ENCODE peak calls at places on chromosomes 13 and 19, in nine cellular contexts. P is pancreas, Z is upper lobe of right lung, X is hepatocyte, W is AG04450, O is Peyer's patch, D is fibroblast of lung, S is right lobe of liver, M is sigmoid colon. J is an unnamed sample.

GRCh38 chr19:30752201-30752600 is 380.0 kb downstream of the ZNF536 start:
- DNase-seq in S (no peak), Z (no peak), P (no peak), X (no peak), D (no peak), W (no peak), M (no peak), O (no peak), J (no peak)

GRCh38 chr19:55615553-55616394 is 8.6 kb downstream of the ZNF784 start:
- DNase-seq in D (no peak), M (no peak), Z (no peak), S (no peak), O (no peak), W (no peak), P (no peak), X (no peak), J (no peak)

GRCh38 chr19:12939292-12939606 is 840 bp downstream of the CALR start:
- DNase-seq in W (no peak), P (no peak), S (no peak), X (no peak), M (peak), D (peak), Z (no peak), O (peak), J (no peak)

GRCh38 chr13:76522083-76522755 is 364.0 kb downstream of the KCTD12 start:
- DNase-seq in D (peak), P (peak), O (no peak), Z (no peak), W (no peak), S (no peak), X (peak), M (no peak), J (peak)

GRCh38 chr13:59533561-59534337 is 630.0 kb downstream of the DIAPH3 start:
- DNase-seq in P (no peak), M (no peak), W (no peak), Z (no peak), O (no peak), X (no peak), S (no peak), D (no peak), J (peak)

GRCh38 chr13:29397265-29397664 is 198.2 kb downstream of the SLC7A1 start:
- DNase-seq in S (no peak), M (no peak), W (no peak), D (no peak), Z (no peak), O (no peak), P (no peak), X (no peak), J (no peak)

GRCh38 chr13:53200498-53201453 is 172.2 kb downstream of the OLFM4 start:
- DNase-seq in D (peak), P (peak), W (no peak), O (no peak), M (peak), S (peak), X (peak), Z (peak), J (no peak)

GRCh38 chr13:54124700-54125099 is 1096.1 kb downstream of the OLFM4 start:
- DNase-seq in D (no peak), S (no peak), X (no peak), M (no peak), Z (no peak), O (no peak), W (no peak), P (no peak), J (no peak)

GRCh38 chr13:99978781-99979452 is 2.7 kb upstream of the ZIC2 start:
- DNase-seq in X (peak), S (no peak), D (no peak), M (no peak), Z (no peak), W (no peak), O (no peak), P (no peak), J (no peak)

GRCh38 chr13:77533875-77534788 is 1.4 kb upstream of the SCEL start:
- DNase-seq in M (no peak), Z (no peak), P (no peak), O (no peak), S (no peak), X (no peak), W (no peak), D (no peak), J (no peak)

GRCh38 chr13:46484561-46484960 is 68.4 kb upstream of the LRCH1 start:
- DNase-seq in O (no peak), P (no peak), W (no peak), S (no peak), Z (no peak), D (peak), X (no peak), M (no peak), J (no peak)

GRCh38 chr13:75091707-75092106 is 390.3 kb downstream of the TBC1D4 start:
- DNase-seq in M (no peak), X (no peak), S (no peak), O (no peak), Z (no peak), W (no peak), P (no peak), D (no peak), J (no peak)
- H3K27ac ChIP-seq in M (no peak), X (no peak), S (no peak), O (no peak), Z (no peak), W (no peak), P (no peak), D (no peak), J (no peak)

DNA sequence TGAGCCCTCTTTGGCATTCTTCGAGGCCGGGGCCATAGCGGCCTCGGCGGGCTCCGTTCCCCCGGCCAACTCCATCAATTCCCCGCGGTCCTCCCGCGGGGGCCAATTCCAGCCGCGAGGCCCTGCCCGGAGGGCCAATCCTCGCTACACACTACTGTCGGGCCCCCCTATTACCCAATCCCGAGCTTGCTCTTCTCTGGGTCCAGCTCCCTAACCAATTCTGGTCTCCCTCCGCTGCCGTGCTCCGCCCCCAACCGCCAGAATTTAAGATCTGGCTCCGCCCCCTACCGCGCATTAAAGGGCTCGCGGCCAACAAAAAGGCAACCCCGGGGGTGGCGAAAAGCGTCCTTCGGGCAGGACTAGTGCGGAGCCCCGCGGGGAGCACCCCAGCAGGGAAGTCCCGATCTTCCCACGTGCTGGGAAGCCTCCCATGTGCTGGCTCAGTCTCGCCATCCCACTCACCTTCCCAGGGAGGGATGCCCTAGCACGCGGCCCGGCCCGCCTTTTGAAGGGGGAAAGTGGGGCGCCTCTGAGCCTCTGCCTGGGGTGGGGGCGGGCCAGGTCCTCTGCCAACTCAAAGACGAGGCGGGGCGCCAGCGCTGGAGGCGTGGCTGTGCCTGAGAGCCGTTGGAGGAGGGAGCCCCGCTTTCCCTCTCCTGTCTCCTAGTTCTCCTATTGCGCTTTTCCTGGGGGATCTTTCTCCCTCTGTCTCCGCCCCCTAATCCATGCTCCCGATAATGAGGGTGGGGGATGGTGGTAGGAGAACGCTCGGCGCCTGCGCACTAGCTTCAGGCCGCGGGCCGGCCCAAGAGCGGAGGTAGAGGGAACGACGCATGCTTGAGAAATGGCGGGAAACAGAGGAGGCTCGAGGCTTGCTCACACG is 3.5 kb downstream of the LIPE start:
- DNase-seq in X (peak), D (peak), P (peak), Z (peak), M (peak), W (peak), O (peak), S (peak), J (peak)
- H3K27ac ChIP-seq in X (peak), D (peak), P (peak), Z (peak), M (peak), W (peak), O (peak), S (peak), J (peak)

DNA sequence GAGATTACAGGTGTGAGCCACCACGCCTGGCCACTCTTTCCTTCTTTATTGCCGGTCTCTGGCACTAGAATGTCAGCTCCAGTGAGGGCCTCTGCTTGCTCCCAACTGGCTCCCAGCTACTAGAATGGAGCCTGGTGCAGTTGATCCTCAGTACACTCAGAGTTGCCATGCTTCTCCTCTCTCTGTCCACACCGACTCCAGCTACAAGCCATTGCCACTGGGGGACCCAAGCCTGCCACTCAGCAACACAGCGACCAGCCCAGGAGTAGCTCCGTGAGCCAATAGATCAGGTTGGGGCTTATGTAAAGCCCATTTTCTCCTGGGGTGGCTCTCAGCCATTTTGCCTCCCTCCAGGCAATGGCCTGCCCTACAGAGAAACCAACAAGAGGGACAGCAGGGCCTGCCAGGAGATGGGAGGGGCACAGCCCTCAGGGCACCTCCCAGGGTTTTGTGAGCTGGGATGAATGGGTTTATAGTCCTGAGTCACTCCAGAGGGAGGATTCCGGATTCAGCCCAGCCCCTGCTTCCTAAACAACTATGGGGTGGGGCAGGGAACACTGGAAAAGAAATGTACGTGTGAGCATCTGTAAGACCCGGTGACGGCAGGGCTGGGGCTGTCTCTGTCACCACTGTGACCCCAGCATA is 36.5 kb downstream of the OPA3 start:
- DNase-seq in Z (no peak), X (peak), S (no peak), O (no peak), D (peak), M (no peak), W (no peak), P (no peak), J (peak)
- H3K27ac ChIP-seq in Z (peak), X (no peak), S (no peak), O (peak), D (no peak), M (no peak), W (no peak), P (no peak), J (peak)

DNA sequence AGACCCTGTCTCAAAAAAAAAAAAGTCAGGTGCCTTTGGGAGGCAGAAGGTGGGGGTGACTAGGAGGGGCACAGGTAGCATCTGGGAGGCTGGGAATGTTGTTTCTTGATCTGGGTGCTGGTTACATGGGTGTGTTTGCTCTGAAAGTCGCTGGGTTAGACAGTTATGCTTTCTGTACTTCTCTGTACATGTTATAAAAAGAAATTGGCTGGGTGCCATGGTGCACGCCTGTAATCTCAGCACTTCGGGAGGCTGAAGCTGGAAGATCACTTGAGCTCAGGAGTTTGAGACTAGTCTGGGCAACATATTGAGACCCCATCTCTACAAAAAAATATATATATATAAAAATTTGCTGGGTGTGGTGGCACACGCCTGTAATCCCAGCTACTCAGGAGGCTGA is 15.1 kb downstream of the NOSIP start:
- DNase-seq in D (peak), X (peak), O (no peak), Z (no peak), W (no peak), P (no peak), M (peak), S (no peak), J (no peak)
- H3K27ac ChIP-seq in D (no peak), X (no peak), O (peak), Z (peak), W (no peak), P (no peak), M (no peak), S (no peak), J (no peak)

DNA sequence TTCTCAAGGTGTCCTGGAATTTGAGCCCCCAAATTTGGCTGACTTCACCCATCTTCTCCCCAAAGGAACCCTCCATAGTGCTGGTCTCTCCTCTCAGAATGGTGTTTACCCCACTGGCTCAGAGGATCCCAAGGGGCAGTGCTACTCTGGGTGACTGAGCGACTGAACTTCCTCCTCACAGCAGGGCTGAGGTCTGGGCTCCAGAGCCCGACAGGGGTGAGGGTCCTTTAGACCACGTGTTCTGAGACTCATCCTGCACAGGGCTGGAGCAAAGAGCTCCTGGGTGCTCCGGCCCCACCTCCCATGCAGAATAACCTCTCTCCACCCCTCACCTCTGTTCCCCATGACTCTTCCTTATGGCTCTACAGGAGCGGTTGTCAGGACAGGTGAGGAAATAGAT is 23.2 kb upstream of the CD33 start:
- DNase-seq in D (no peak), W (no peak), M (no peak), P (no peak), Z (no peak), S (no peak), X (no peak), O (no peak), J (no peak)
- H3K27ac ChIP-seq in D (no peak), W (no peak), M (no peak), P (no peak), Z (no peak), S (no peak), X (no peak), O (no peak), J (no peak)

DNA sequence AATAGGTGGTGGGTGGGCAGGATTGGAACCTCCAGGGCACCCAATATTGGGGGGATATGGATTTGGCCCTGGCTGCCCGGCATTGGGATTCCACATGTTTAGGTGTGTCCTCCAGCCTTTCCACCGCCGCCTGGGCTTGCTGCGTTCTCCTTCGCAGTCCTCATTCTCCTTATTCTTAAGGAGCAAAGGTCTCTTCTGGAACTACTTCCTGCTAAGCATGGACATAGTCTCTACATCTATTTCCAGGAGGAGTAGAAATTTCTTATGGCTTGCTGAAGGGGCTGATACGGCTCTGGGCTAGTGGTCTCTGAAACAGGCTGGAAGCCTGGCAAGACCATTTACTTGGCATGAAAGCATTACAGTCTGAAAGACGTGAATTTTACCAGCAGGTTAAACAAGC is 9.2 kb upstream of the FCGBP start:
- DNase-seq in D (no peak), P (no peak), O (no peak), W (no peak), X (peak), M (no peak), Z (no peak), S (no peak), J (no peak)
- H3K27ac ChIP-seq in D (no peak), P (peak), O (peak), W (no peak), X (peak), M (no peak), Z (peak), S (no peak), J (no peak)

GRCh38 chr19:53546766-53547541 is 9.0 kb downstream of the ZNF331 start:
- DNase-seq in S (no peak), M (no peak), X (no peak), P (no peak), D (peak), W (no peak), Z (no peak), O (no peak), J (no peak)

GRCh38 chr19:53552001-53552721 is 14.2 kb downstream of the ZNF331 start:
- DNase-seq in X (no peak), M (no peak), D (no peak), W (no peak), O (no peak), Z (no peak), S (no peak), P (no peak), J (no peak)

GRCh38 chr19:53545271-53546065 is 7.5 kb downstream of the ZNF331 start:
- DNase-seq in S (no peak), M (no peak), W (no peak), D (peak), P (no peak), O (no peak), X (peak), Z (no peak), J (peak)

GRCh38 chr19:53553159-53553558 is 15.2 kb downstream of the ZNF331 start:
- DNase-seq in Z (no peak), M (no peak), W (no peak), S (no peak), D (no peak), O (no peak), X (no peak), P (no peak), J (no peak)

GRCh38 chr19:53549354-53549753 is 11.4 kb downstream of the ZNF331 start:
- DNase-seq in D (peak), S (no peak), M (no peak), P (no peak), O (no peak), W (no peak), X (peak), Z (no peak), J (no peak)
- H3K27ac ChIP-seq in D (peak), S (peak), M (peak), P (no peak), O (peak), W (no peak), X (peak), Z (peak), J (peak)

GRCh38 chr19:41217741-41218140 is 1.3 kb upstream of the AXL start:
- DNase-seq in Z (no peak), W (no peak), D (no peak), S (no peak), X (no peak), M (no peak), P (no peak), O (no peak), J (no peak)
- H3K27ac ChIP-seq in Z (peak), W (no peak), D (no peak), S (no peak), X (peak), M (peak), P (no peak), O (peak), J (peak)

DNA sequence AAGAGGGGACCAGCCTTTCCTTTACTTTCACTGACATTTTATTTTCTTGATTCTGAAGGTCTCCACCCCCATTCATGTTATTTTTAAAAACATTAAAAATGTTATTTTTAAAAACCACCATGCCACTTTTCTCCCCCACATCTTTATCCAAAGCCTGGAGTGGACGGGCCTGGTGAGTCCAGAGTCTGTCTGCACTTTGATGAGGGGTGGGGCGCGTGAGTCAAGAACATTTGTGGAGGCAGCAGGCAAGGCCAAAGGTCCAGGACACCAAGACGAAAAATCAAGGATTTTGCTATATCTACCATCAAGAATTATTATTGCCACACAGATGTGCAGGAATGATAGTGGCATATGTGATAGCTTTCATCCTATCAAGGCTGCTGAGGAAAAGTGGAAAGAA is 224.9 kb downstream of the FGF9 start:
- DNase-seq in Z (no peak), O (no peak), M (no peak), D (no peak), W (no peak), P (no peak), X (no peak), S (no peak), J (no peak)
- H3K27ac ChIP-seq in Z (no peak), O (peak), M (no peak), D (no peak), W (no peak), P (no peak), X (peak), S (no peak), J (no peak)

GRCh38 chr19:43265664-43266025 is 3.7 kb downstream of the PSG9 start:
- DNase-seq in M (no peak), P (no peak), X (no peak), Z (no peak), S (no peak), O (no peak), D (no peak), W (no peak), J (no peak)
- H3K27ac ChIP-seq in M (no peak), P (peak), X (no peak), Z (no peak), S (no peak), O (no peak), D (peak), W (peak), J (peak)